ENCODE peak calls at places on chromosomes 16 and 17, in four cellular contexts. M is K562, V is A549, G is stomach. H is an unnamed sample.

GRCh38 chr17:68733241-68734176 is 132.3 kb upstream of the FAM20A start:
- DNase-seq in M (no peak), V (no peak), G (peak), H (no peak)

GRCh38 chr17:34736611-34737010 is 157.2 kb downstream of the TMEM132E start:
- DNase-seq in M (no peak), V (no peak), G (peak), H (peak)

GRCh38 chr16:19997264-19997663 is 76.4 kb downstream of the GPR139 start:
- DNase-seq in M (no peak), V (no peak), G (no peak), H (no peak)

GRCh38 chr16:17173134-17173729 is 297.5 kb downstream of the XYLT1 start:
- DNase-seq in M (no peak), V (no peak), G (peak), H (peak)

GRCh38 chr16:48971571-48972071 is 310.0 kb downstream of the CBLN1 start:
- DNase-seq in M (no peak), V (no peak), G (no peak), H (no peak)

GRCh38 chr17:60804831-60805230 is 127.2 kb downstream of the BCAS3 start:
- DNase-seq in M (no peak), V (no peak), G (no peak), H (no peak)

GRCh38 chr16:65537336-65537735 is 415.5 kb upstream of the CDH11 start:
- DNase-seq in M (no peak), V (no peak), G (no peak), H (no peak)

GRCh38 chr16:54363760-54364159 is 77.2 kb upstream of the IRX3 start:
- DNase-seq in M (no peak), V (no peak), G (no peak), H (no peak)

GRCh38 chr17:81994593-81995462 is 17.4 kb downstream of the ASPSCR1 start:
- DNase-seq in M (no peak), V (no peak), G (peak), H (no peak)

DNA sequence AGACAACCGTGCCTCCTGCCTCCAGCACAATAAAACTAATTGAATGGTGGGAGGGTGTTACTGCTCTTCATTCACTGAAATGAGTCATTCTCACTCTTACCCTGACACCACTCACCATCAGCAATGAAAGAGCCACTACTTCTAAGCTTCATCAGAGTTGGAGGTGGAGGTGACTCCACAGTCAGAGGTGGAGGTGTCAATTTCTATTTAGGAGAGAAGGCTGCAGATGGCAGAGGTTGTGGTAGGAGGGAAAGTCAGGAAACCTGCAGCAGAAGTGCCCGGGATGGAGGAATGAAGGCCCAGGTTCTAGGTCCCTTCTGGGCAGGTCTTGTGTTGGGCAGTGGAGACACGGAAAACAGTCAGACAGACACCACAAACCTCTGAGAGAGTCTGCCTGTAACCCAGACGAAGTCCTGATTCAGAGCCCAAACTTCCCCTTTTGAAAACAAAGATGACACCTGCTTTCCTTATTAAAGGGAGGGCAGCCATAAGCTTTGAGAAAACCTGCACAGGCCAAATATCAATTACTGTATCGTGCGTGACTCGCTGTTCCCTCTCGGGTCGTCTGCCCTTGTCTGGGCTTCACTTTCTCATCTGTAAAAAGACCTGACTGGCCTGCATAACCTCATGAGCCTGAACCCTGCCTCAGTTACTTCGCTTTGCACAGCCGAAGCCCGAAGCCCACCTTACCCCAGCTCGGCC is 668 bp downstream of the ATPAF2 start:
- DNase-seq in M (no peak), V (no peak), G (no peak), H (no peak)
- TF ChIP-seq EP300 in M (no peak), V (no peak), G (no peak), H (no peak)

GRCh38 chr17:63842540-63843386 is at the start of gene SMARCD2:
- DNase-seq in M (peak), V (peak), G (peak), H (peak)
- TF ChIP-seq EP300 in M (peak), V (peak), G (no peak), H (peak)

GRCh38 chr17:75698659-75699058 is 22.6 kb upstream of the ITGB4 start:
- DNase-seq in M (no peak), V (no peak), G (peak), H (no peak)
- TF ChIP-seq EP300 in M (no peak), V (no peak), G (no peak), H (no peak)

GRCh38 chr16:67397451-67397801 is 4.1 kb upstream of the TPPP3 start:
- DNase-seq in M (no peak), V (no peak), G (no peak), H (no peak)

GRCh38 chr16:67395105-67395457 is 1.8 kb upstream of the TPPP3 start:
- DNase-seq in M (no peak), V (no peak), G (no peak), H (no peak)

GRCh38 chr16:67396775-67397450 is 3.6 kb upstream of the TPPP3 start:
- DNase-seq in M (no peak), V (no peak), G (no peak), H (no peak)

GRCh38 chr16:67395458-67396158 is 2.3 kb upstream of the TPPP3 start:
- DNase-seq in M (no peak), V (no peak), G (no peak), H (peak)

DNA sequence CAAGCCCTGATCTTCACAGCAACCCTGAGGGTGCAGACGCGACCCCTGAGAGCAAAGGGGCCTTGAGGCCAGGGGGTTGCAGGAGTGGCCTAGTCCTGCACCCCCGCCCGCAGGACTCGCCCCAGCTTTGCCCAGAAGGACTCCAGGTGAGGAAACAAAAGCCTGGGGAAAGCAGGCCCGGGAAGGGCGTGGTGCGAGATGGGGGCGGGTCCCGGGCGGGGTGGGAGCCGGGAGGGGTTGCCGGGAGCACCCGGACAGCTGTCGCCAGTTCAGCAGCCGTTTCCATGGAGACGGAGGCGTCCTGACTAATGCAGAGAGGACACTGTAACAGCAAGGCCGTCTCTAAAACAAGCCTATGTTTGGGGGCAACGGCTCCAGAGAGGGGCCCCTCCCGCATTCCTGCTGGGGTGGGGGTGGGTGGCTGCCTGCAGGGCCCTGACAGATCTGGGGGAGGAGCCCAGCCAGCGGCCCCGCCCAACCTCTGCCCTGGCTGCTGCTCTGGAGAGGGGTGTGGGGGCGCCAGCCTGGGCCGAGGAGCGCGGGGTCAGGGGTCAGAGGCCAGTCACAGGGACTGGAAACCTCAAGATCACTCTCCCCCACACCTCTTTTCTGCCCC is 3.0 kb upstream of the TPPP3 start:
- DNase-seq in M (peak), V (peak), G (peak), H (peak)
- TF ChIP-seq EP300 in M (no peak), V (no peak), G (no peak), H (no peak)

DNA sequence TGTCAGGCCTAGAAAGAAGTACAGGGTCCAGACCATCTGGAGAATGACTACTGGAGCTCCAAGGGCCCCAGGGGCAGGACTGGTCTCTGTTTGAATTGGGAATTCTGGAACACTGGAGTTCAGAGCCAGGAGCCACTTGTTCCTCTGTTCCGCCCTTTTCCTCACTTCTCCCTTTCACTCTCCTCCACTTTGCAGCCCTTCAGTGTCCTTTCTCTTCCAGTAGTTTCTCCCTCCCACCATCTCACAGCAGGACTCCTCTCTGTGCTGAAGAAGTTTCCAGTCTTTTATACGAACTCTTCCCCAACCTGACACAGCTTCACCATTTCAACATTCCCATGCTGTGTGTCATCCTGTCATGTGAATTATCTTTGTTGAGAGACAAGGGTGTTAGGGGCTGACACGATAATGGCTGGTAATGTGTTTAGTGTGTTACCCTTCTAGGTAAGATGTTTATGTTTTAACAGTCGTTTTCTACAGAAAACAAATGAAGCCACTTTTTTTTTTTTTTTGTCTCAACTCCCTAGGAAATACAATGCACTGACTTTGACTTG is 180.3 kb upstream of the MYOCD start:
- DNase-seq in M (no peak), V (no peak), G (no peak), H (no peak)
- TF ChIP-seq EP300 in M (no peak), V (no peak), G (no peak), H (no peak)

GRCh38 chr16:78483124-78483992 is 383.9 kb downstream of the WWOX start:
- DNase-seq in M (no peak), V (no peak), G (no peak), H (no peak)

GRCh38 chr16:78484509-78485058 is 385.1 kb downstream of the WWOX start:
- DNase-seq in M (no peak), V (no peak), G (no peak), H (no peak)

GRCh38 chr16:78480588-78480987 is 381.1 kb downstream of the WWOX start:
- DNase-seq in M (no peak), V (no peak), G (no peak), H (no peak)

GRCh38 chr16:78478267-78478821 is 378.9 kb downstream of the WWOX start:
- DNase-seq in M (peak), V (peak), G (no peak), H (no peak)

DNA sequence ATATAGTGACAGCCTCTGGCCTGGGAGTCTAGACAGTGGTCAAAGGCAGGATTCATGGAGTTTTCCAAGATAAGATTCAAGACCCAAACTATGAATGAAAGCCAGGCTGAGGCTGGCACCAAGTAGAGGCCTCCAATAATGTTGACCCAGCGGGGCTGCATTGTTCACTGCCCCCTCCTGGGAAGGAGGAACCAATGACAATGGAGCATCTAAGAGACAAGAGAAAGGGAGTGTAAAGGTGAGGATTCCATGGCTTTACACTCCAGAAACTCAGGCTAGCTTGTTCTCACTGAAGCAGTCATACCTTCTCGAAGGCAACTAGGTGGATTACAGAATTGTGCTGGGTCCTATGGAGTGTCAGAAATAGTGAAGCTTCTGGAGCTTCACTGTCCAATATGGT is 380.3 kb downstream of the WWOX start:
- DNase-seq in M (no peak), V (no peak), G (no peak), H (no peak)
- TF ChIP-seq EP300 in M (no peak), V (no peak), G (no peak), H (no peak)

DNA sequence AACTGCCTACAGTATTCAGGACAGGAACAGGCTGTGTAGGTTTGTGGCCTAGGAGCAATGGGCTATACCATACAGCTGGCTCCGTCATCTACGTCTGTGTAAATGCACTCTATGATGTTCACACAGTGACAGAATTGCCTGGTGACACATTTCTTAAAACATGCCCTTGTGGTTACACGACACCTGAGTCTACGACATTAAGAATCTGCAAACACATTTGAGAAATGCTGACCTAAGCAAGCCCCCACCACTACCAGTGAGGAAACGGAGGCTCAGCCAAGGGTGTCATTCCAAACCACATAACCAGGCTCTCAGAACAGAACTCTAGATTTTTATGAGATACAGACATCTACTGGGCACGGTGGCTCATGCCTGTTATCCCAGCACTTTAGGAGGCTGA is 23.5 kb downstream of the USP36 start:
- DNase-seq in M (no peak), V (no peak), G (no peak), H (no peak)
- TF ChIP-seq EP300 in M (no peak), V (no peak), G (no peak), H (no peak)

GRCh38 chr16:89324056-89325010 is 106.8 kb downstream of the ZNF778 start:
- DNase-seq in M (no peak), V (no peak), G (no peak), H (peak)
- TF ChIP-seq EP300 in M (no peak), V (no peak), G (no peak), H (no peak)